ENCODE peak calls at places on chromosomes 13 and 19, in eight cellular contexts. W, Y, B, P, G, I, V and Z are unnamed samples.

GRCh38 chr13:98556968-98557591 is 19.8 kb downstream of the STK24 start:
- DNase-seq in G (no peak), P (no peak), W (no peak), I (no peak), Y (no peak), B (no peak), V (no peak), Z (no peak)

GRCh38 chr19:38073806-38074685 is 150.0 kb downstream of the DPF1 start:
- DNase-seq in P (no peak), V (no peak), W (no peak), G (no peak), Y (no peak), I (no peak), B (peak; percentile 16), Z (no peak)

GRCh38 chr13:46146898-46147297 is 35.1 kb downstream of the LCP1 start:
- DNase-seq in G (peak; percentile 21), P (no peak), V (no peak), Y (no peak), B (no peak), I (no peak), W (no peak), Z (no peak)

GRCh38 chr19:12797141-12797587 is 4.4 kb downstream of the PRDX2 start:
- DNase-seq in I (no peak), W (no peak), P (no peak), G (no peak), Y (no peak), V (no peak), B (no peak), Z (no peak)

GRCh38 chr19:3358919-3359849 is 7.2 kb upstream of the NFIC start:
- DNase-seq in Y (peak; percentile 77), P (peak; percentile 36), W (peak; percentile 68), B (peak; percentile 78), V (no peak), G (peak; percentile 95), I (no peak), Z (peak; percentile 40)

GRCh38 chr19:40592170-40592569 is 9.0 kb upstream of the LTBP4 start:
- DNase-seq in V (no peak), Y (no peak), P (no peak), G (no peak), W (no peak), I (no peak), B (no peak), Z (no peak)

GRCh38 chr13:76725211-76725610 is 161.0 kb downstream of the KCTD12 start:
- DNase-seq in I (no peak), B (no peak), Y (no peak), P (no peak), W (no peak), V (no peak), G (no peak), Z (no peak)

GRCh38 chr13:72296246-72296645 is 429.2 kb upstream of the DACH1 start:
- DNase-seq in B (no peak), W (no peak), V (no peak), I (no peak), G (no peak), P (no peak), Y (no peak), Z (no peak)

GRCh38 chr13:44307844-44308243 is 65.8 kb upstream of the SERP2 start:
- DNase-seq in B (no peak), W (no peak), G (no peak), Y (no peak), I (no peak), V (no peak), P (no peak), Z (no peak)

GRCh38 chr19:49014870-49015255 is 2.0 kb downstream of the LHB start:
- DNase-seq in V (no peak), Y (no peak), I (no peak), G (peak; percentile 63), P (no peak), W (no peak), B (no peak), Z (no peak)

GRCh38 chr19:15264061-15264932 is 32.0 kb upstream of the EPHX3 start:
- DNase-seq in G (no peak), W (peak; percentile 61), I (peak; percentile 69), V (no peak), Y (peak; percentile 71), P (no peak), B (peak; percentile 78), Z (peak; percentile 76)

GRCh38 chr19:11763611-11764010 is 3.2 kb upstream of the ZNF441 start:
- DNase-seq in I (no peak), G (no peak), W (no peak), V (no peak), B (no peak), Y (no peak), P (no peak), Z (no peak)

GRCh38 chr19:1272423-1273262 is 2.7 kb upstream of the FAM174C start:
- DNase-seq in Y (no peak), I (no peak), V (no peak), G (peak; percentile 33), B (no peak), W (peak; percentile 14), P (no peak), Z (no peak)

GRCh38 chr19:11453468-11454341 is 18.3 kb downstream of the PRKCSH start:
- DNase-seq in P (no peak), G (no peak), Y (no peak), I (no peak), V (no peak), W (no peak), B (no peak), Z (no peak)

GRCh38 chr19:41324921-41325639 is 15.1 kb downstream of the CCDC97 start:
- DNase-seq in B (peak; percentile 57), Y (peak; percentile 90), G (peak; percentile 89), P (no peak), W (peak; percentile 37), I (no peak), V (no peak), Z (no peak)

GRCh38 chr13:99176309-99177276 is 24.1 kb upstream of the UBAC2 start:
- DNase-seq in Y (peak; percentile 66), G (no peak), B (peak; percentile 81), V (no peak), W (peak; percentile 69), I (peak; percentile 77), P (peak; percentile 39), Z (peak; percentile 78)

GRCh38 chr13:69935043-69935442 is 172.6 kb upstream of the ATXN8OS start:
- DNase-seq in Y (no peak), B (no peak), P (no peak), V (no peak), G (no peak), W (no peak), I (no peak), Z (no peak)

GRCh38 chr13:29679357-29680050 is 84.0 kb upstream of the SLC7A1 start:
- DNase-seq in V (no peak), Y (peak; percentile 53), G (no peak), P (no peak), W (no peak), I (no peak), B (peak; percentile 38), Z (no peak)

GRCh38 chr13:31923134-31923763 is 108.3 kb upstream of the FRY start:
- DNase-seq in P (no peak), G (no peak), B (no peak), V (no peak), I (no peak), Y (no peak), W (no peak), Z (no peak)

GRCh38 chr13:113856716-113857065 is 7.2 kb downstream of the GAS6 start:
- DNase-seq in W (no peak), Y (no peak), B (peak; percentile 55), I (peak; percentile 51), G (peak; percentile 49), P (no peak), V (no peak), Z (no peak)

GRCh38 chr13:25657062-25657588 is 285.4 kb downstream of the ATP8A2 start:
- DNase-seq in V (no peak), P (no peak), B (no peak), Y (no peak), W (no peak), G (no peak), I (no peak), Z (no peak)

GRCh38 chr19:40284501-40285352 is at the start of gene AKT2:
- DNase-seq in P (no peak), Y (peak; percentile 72), B (no peak), G (peak; percentile 94), W (peak; percentile 31), I (peak; percentile 60), V (no peak), Z (peak; percentile 18)

GRCh38 chr13:38693641-38694040 is 6.8 kb downstream of the FREM2 start:
- DNase-seq in B (no peak), I (no peak), P (no peak), V (no peak), G (no peak), Y (no peak), W (peak; percentile 54), Z (no peak)

GRCh38 chr13:21657538-21657937 is 13.3 kb upstream of the FGF9 start:
- DNase-seq in Y (no peak), B (no peak), G (no peak), I (no peak), W (no peak), V (no peak), P (no peak), Z (no peak)

GRCh38 chr19:38656171-38656981 is 8.9 kb downstream of the ACTN4 start:
- DNase-seq in V (no peak), I (no peak), W (no peak), Y (no peak), B (no peak), P (no peak), G (no peak), Z (peak; percentile 72)

GRCh38 chr13:42247883-42248282 is 24.1 kb upstream of the AKAP11 start:
- DNase-seq in I (no peak), P (no peak), Y (no peak), G (no peak), B (no peak), V (no peak), W (no peak), Z (no peak)

GRCh38 chr13:24528816-24529398 is 16.3 kb upstream of the PARP4 start:
- DNase-seq in V (no peak), Y (no peak), W (no peak), B (no peak), G (no peak), I (no peak), P (no peak), Z (no peak)

GRCh38 chr19:35903550-35904179 is 1.3 kb downstream of the HCST start:
- DNase-seq in Y (peak; percentile 71), B (peak; percentile 86), W (peak; percentile 50), V (peak; percentile 75), P (peak; percentile 55), G (peak; percentile 94), I (no peak), Z (peak; percentile 57)
- TF ChIP-seq POLR2A in Y (no peak), B (peak; percentile 57), W (peak; percentile 37), V (peak; percentile 76), P (peak; percentile 18), G (no peak), I (no peak), Z (peak; percentile 56)

GRCh38 chr13:109730832-109731335 is 55.5 kb downstream of the IRS2 start:
- DNase-seq in W (no peak), Y (no peak), V (no peak), I (no peak), P (no peak), B (no peak), G (no peak), Z (no peak)
- H3K27me3 ChIP-seq in W (no peaks in the 10 kb centered on the region), Y (no peaks in the 10 kb centered on the region), V (no peaks in the 10 kb centered on the region), I (no peaks in the 10 kb centered on the region), P (peaks cover 4% of the 10 kb centered on the region), B (peaks cover 4% of the 10 kb centered on the region), G (no peaks in the 10 kb centered on the region), Z (no peaks in the 10 kb centered on the region)

GRCh38 chr19:47713046-47714021 is at the start of gene EHD2:
- DNase-seq in P (no peak), W (peak; percentile 42), Y (peak; percentile 81), B (peak; percentile 50), G (peak; percentile 94), V (no peak), I (peak; percentile 70), Z (peak; percentile 58)
- TF ChIP-seq POLR2A in P (peak; percentile 72), W (peak; percentile 84), Y (peak; percentile 86), B (peak; percentile 59), G (no peak), V (peak; percentile 81), I (no peak), Z (peak; percentile 53)

GRCh38 chr19:6048348-6048747 is 62.0 kb downstream of the RFX2 start:
- DNase-seq in W (no peak), B (no peak), P (no peak), I (peak; percentile 38), V (no peak), Y (no peak), G (no peak), Z (no peak)
- H3K27me3 ChIP-seq in W (no peaks in the 10 kb centered on the region), B (no peaks in the 10 kb centered on the region), P (no peaks in the 10 kb centered on the region), I (no peaks in the 10 kb centered on the region), V (no peaks in the 10 kb centered on the region), Y (no peaks in the 10 kb centered on the region), G (no peaks in the 10 kb centered on the region), Z (no peaks in the 10 kb centered on the region)